ENCODE peak calls at places on chromosomes 5 and 9, in four cellular contexts. One of them, this sample, is unnamed.

GRCh38 chr5:142655339-142656267 is 30.3 kb downstream of the FGF1 start:
- DNase-seq in AG20443: peak; percentile 93
- DNase-seq in fibroblast of pulmonary artery: peak; percentile 84
- DNase-seq in HL-60: peak; percentile 20
- DNase-seq in this sample: peak; percentile 74

GRCh38 chr9:108694191-108694590 is 161.6 kb downstream of the ACTL7B start:
- DNase-seq in AG20443: no peak
- DNase-seq in fibroblast of pulmonary artery: no peak
- DNase-seq in HL-60: no peak
- DNase-seq in this sample: no peak

GRCh38 chr9:94111446-94111845 is 27.2 kb downstream of the PTPDC1 start:
- DNase-seq in AG20443: no peak
- DNase-seq in fibroblast of pulmonary artery: no peak
- DNase-seq in HL-60: no peak
- DNase-seq in this sample: no peak

GRCh38 chr5:44983006-44983405 is 174.3 kb downstream of the MRPS30 start:
- DNase-seq in AG20443: no peak
- DNase-seq in fibroblast of pulmonary artery: no peak
- DNase-seq in HL-60: no peak
- DNase-seq in this sample: no peak

GRCh38 chr5:137646761-137647160 is 89.1 kb downstream of the KLHL3 start:
- DNase-seq in AG20443: no peak
- DNase-seq in fibroblast of pulmonary artery: no peak
- DNase-seq in HL-60: no peak
- DNase-seq in this sample: no peak

GRCh38 chr5:180850434-180851078 is 10.5 kb downstream of the ZFP62 start:
- DNase-seq in AG20443: no peak
- DNase-seq in fibroblast of pulmonary artery: no peak
- DNase-seq in HL-60: no peak
- DNase-seq in this sample: no peak

GRCh38 chr5:178284095-178284675 is 51.6 kb upstream of the PHYKPL start:
- DNase-seq in AG20443: no peak
- DNase-seq in fibroblast of pulmonary artery: peak; percentile 12
- DNase-seq in HL-60: peak; percentile 31
- DNase-seq in this sample: no peak

GRCh38 chr5:31819926-31820516 is 181.1 kb downstream of the PDZD2 start:
- DNase-seq in AG20443: no peak
- DNase-seq in fibroblast of pulmonary artery: no peak
- DNase-seq in HL-60: no peak
- DNase-seq in this sample: peak; percentile 2

GRCh38 chr9:116087751-116088194 is 65.8 kb upstream of the PAPPA start:
- DNase-seq in AG20443: peak; percentile 35
- DNase-seq in fibroblast of pulmonary artery: peak; percentile 72
- DNase-seq in HL-60: no peak
- DNase-seq in this sample: peak; percentile 72

GRCh38 chr9:127578952-127579853 is 32.9 kb upstream of the STXBP1 start:
- DNase-seq in AG20443: peak; percentile 95
- DNase-seq in fibroblast of pulmonary artery: peak; percentile 95
- DNase-seq in HL-60: peak; percentile 94
- DNase-seq in this sample: peak; percentile 98

GRCh38 chr5:65459995-65460394 is 21.7 kb downstream of the ADAMTS6 start:
- DNase-seq in AG20443: no peak
- DNase-seq in fibroblast of pulmonary artery: no peak
- DNase-seq in HL-60: no peak
- DNase-seq in this sample: no peak

GRCh38 chr9:121884057-121884512 is 209.0 kb downstream of the TTLL11 start:
- DNase-seq in AG20443: no peak
- DNase-seq in fibroblast of pulmonary artery: no peak
- DNase-seq in HL-60: no peak
- DNase-seq in this sample: no peak

GRCh38 chr9:14372437-14373318 is 58.7 kb upstream of the NFIB start:
- DNase-seq in AG20443: peak; percentile 64
- DNase-seq in fibroblast of pulmonary artery: peak; percentile 82
- DNase-seq in HL-60: no peak
- DNase-seq in this sample: peak; percentile 81

This sample was measured in mesenchymal stem cell.